ENCODE peak calls at places on chromosomes 2 and 18, in five cellular contexts. S is retinal pigment epithelial cell; G is heart left ventricle; X is naive thymus-derived CD4-positive, alpha-beta T cell; I is stomach. O is an unnamed sample.

GRCh38 chr18:78986018-78986481 is 6.4 kb downstream of the SALL3 start:
- DNase-seq in S (no peak), G (no peak), X (no peak), I (no peak), O (no peak)

GRCh38 chr2:103161456-103162289 is 399.8 kb downstream of the TMEM182 start:
- DNase-seq in S (peak), G (no peak), X (no peak), I (peak), O (no peak)

GRCh38 chr2:10284108-10284870 is 18.4 kb upstream of the HPCAL1 start:
- DNase-seq in S (no peak), G (no peak), X (no peak), I (no peak), O (no peak)

GRCh38 chr2:109497447-109497846 is 116.3 kb downstream of the SEPTIN10 start:
- DNase-seq in S (no peak), G (no peak), X (no peak), I (no peak), O (peak)

GRCh38 chr18:66440433-66440832 is 163.5 kb downstream of the CDH19 start:
- DNase-seq in S (no peak), G (no peak), X (no peak), I (no peak), O (no peak)

GRCh38 chr18:48792611-48793368 is 158.0 kb downstream of the SMAD7 start:
- DNase-seq in S (no peak), G (peak), X (no peak), I (no peak), O (peak)

GRCh38 chr2:223460774-223461211 is 141.4 kb downstream of the SCG2 start:
- DNase-seq in S (no peak), G (no peak), X (no peak), I (no peak), O (no peak)

GRCh38 chr2:191158751-191159150 is 8.0 kb upstream of the STAT4 start:
- DNase-seq in S (no peak), G (no peak), X (no peak), I (no peak), O (no peak)

GRCh38 chr2:88345842-88346241 is 106.7 kb downstream of the FOXI3 start:
- DNase-seq in S (peak), G (no peak), X (no peak), I (no peak), O (no peak)

GRCh38 chr2:49045083-49045482 is 109.2 kb downstream of the FSHR start:
- DNase-seq in S (no peak), G (no peak), X (no peak), I (no peak), O (no peak)

GRCh38 chr2:191105082-191105481 is 45.7 kb downstream of the STAT4 start:
- DNase-seq in S (no peak), G (no peak), X (no peak), I (no peak), O (no peak)

GRCh38 chr18:79797518-79798345 is at the start of gene KCNG2:
- DNase-seq in S (no peak), G (peak), X (peak), I (no peak), O (no peak)